ENCODE peak calls at places on chromosomes 11 and 22, in eight cellular contexts. One of them, this sample, is unnamed.

GRCh38 chr11:71988050-71988449 is 10.7 kb upstream of the IL18BP start:
- DNase-seq in body of pancreas: no peak
- DNase-seq in lower leg skin: no peak
- DNase-seq in H1: no peak
- DNase-seq in stomach: no peak
- DNase-seq in spleen: no peak
- DNase-seq in tibial nerve: no peak
- DNase-seq in thyroid gland: peak; percentile 6
- DNase-seq in this sample: no peak

GRCh38 chr11:46696212-46696558 is 4.2 kb downstream of the ARHGAP1 start:
- DNase-seq in stomach: no peak
- DNase-seq in spleen: no peak
- DNase-seq in lower leg skin: no peak
- DNase-seq in tibial nerve: no peak
- DNase-seq in body of pancreas: no peak
- DNase-seq in thyroid gland: no peak
- DNase-seq in H1: no peak
- DNase-seq in this sample: no peak

GRCh38 chr11:46697303-46697702 is 3.1 kb downstream of the ARHGAP1 start:
- DNase-seq in tibial nerve: no peak
- DNase-seq in lower leg skin: no peak
- DNase-seq in H1: no peak
- DNase-seq in stomach: no peak
- DNase-seq in spleen: no peak
- DNase-seq in body of pancreas: no peak
- DNase-seq in thyroid gland: no peak
- DNase-seq in this sample: no peak

GRCh38 chr22:37162221-37163095 is 12.7 kb upstream of the IL2RB start:
- DNase-seq in H1: no peak
- DNase-seq in stomach: no peak
- DNase-seq in body of pancreas: no peak
- DNase-seq in tibial nerve: no peak
- DNase-seq in spleen: peak; percentile 82
- DNase-seq in lower leg skin: no peak
- DNase-seq in thyroid gland: no peak
- DNase-seq in this sample: peak; percentile 83

GRCh38 chr22:39967103-39967829 is 7.1 kb downstream of the TMA7B start:
- DNase-seq in body of pancreas: no peak
- DNase-seq in stomach: no peak
- DNase-seq in spleen: no peak
- DNase-seq in tibial nerve: no peak
- DNase-seq in thyroid gland: no peak
- DNase-seq in H1: no peak
- DNase-seq in lower leg skin: no peak
- DNase-seq in this sample: no peak

GRCh38 chr11:67290801-67291200 is 1.7 kb downstream of the ANKRD13D start:
- DNase-seq in tibial nerve: no peak
- DNase-seq in body of pancreas: no peak
- DNase-seq in thyroid gland: no peak
- DNase-seq in H1: no peak
- DNase-seq in lower leg skin: no peak
- DNase-seq in stomach: no peak
- DNase-seq in spleen: peak; percentile 77
- DNase-seq in this sample: no peak

GRCh38 chr11:33531743-33532181 is 168.9 kb downstream of the C11orf91 start:
- DNase-seq in thyroid gland: no peak
- DNase-seq in tibial nerve: no peak
- DNase-seq in lower leg skin: no peak
- DNase-seq in H1: no peak
- DNase-seq in spleen: no peak
- DNase-seq in body of pancreas: no peak
- DNase-seq in stomach: no peak
- DNase-seq in this sample: no peak

GRCh38 chr11:75639752-75640151 is 29.1 kb downstream of the MAP6 start:
- DNase-seq in tibial nerve: peak; percentile 52
- DNase-seq in lower leg skin: peak; percentile 60
- DNase-seq in thyroid gland: peak; percentile 96
- DNase-seq in spleen: peak; percentile 83
- DNase-seq in stomach: peak; percentile 66
- DNase-seq in H1: no peak
- DNase-seq in body of pancreas: peak; percentile 54
- DNase-seq in this sample: no peak

GRCh38 chr11:121754603-121755002 is 301.8 kb upstream of the SORL1-AS1 start:
- DNase-seq in spleen: no peak
- DNase-seq in H1: no peak
- DNase-seq in body of pancreas: no peak
- DNase-seq in tibial nerve: peak; percentile 76
- DNase-seq in stomach: no peak
- DNase-seq in lower leg skin: peak; percentile 33
- DNase-seq in thyroid gland: peak; percentile 30
- DNase-seq in this sample: no peak

GRCh38 chr11:88779551-88779950 is 286.2 kb downstream of the GRM5 start:
- DNase-seq in stomach: no peak
- DNase-seq in thyroid gland: no peak
- DNase-seq in spleen: no peak
- DNase-seq in body of pancreas: no peak
- DNase-seq in lower leg skin: no peak
- DNase-seq in tibial nerve: no peak
- DNase-seq in H1: no peak
- DNase-seq in this sample: no peak

GRCh38 chr22:20146777-20147176 is 4.1 kb downstream of the CCDC188 start:
- DNase-seq in spleen: no peak
- DNase-seq in tibial nerve: no peak
- DNase-seq in thyroid gland: no peak
- DNase-seq in H1: no peak
- DNase-seq in stomach: no peak
- DNase-seq in lower leg skin: no peak
- DNase-seq in body of pancreas: no peak
- DNase-seq in this sample: peak; percentile 56

GRCh38 chr11:130189492-130190210 is 30.1 kb downstream of the ST14 start:
- DNase-seq in spleen: no peak
- DNase-seq in stomach: no peak
- DNase-seq in H1: no peak
- DNase-seq in tibial nerve: no peak
- DNase-seq in body of pancreas: no peak
- DNase-seq in lower leg skin: no peak
- DNase-seq in thyroid gland: no peak
- DNase-seq in this sample: no peak
- TF ChIP-seq POLR2A in spleen: no peak
- TF ChIP-seq POLR2A in stomach: no peak
- TF ChIP-seq POLR2A in H1: no peak
- TF ChIP-seq POLR2A in tibial nerve: no peak
- TF ChIP-seq POLR2A in body of pancreas: no peak
- TF ChIP-seq POLR2A in lower leg skin: no peak
- TF ChIP-seq POLR2A in thyroid gland: no peak
- TF ChIP-seq POLR2A in this sample: no peak

GRCh38 chr11:130163346-130164220 is 4.0 kb downstream of the ST14 start:
- DNase-seq in body of pancreas: peak; percentile 66
- DNase-seq in thyroid gland: peak; percentile 70
- DNase-seq in stomach: peak; percentile 80
- DNase-seq in spleen: no peak
- DNase-seq in lower leg skin: peak; percentile 50
- DNase-seq in H1: no peak
- DNase-seq in tibial nerve: no peak
- DNase-seq in this sample: no peak
- TF ChIP-seq POLR2A in body of pancreas: no peak
- TF ChIP-seq POLR2A in thyroid gland: no peak
- TF ChIP-seq POLR2A in stomach: no peak
- TF ChIP-seq POLR2A in spleen: no peak
- TF ChIP-seq POLR2A in lower leg skin: no peak
- TF ChIP-seq POLR2A in H1: no peak
- TF ChIP-seq POLR2A in tibial nerve: no peak
- TF ChIP-seq POLR2A in this sample: no peak

GRCh38 chr22:38872172-38872830 is at the start of gene CBX6:
- DNase-seq in thyroid gland: peak; percentile 95
- DNase-seq in H1: peak; percentile 98
- DNase-seq in tibial nerve: peak; percentile 94
- DNase-seq in stomach: peak; percentile 97
- DNase-seq in lower leg skin: peak; percentile 89
- DNase-seq in body of pancreas: peak; percentile 97
- DNase-seq in spleen: peak; percentile 98
- DNase-seq in this sample: peak; percentile 89

GRCh38 chr22:38874529-38875222 is 2.7 kb upstream of the CBX6 start:
- DNase-seq in tibial nerve: no peak
- DNase-seq in body of pancreas: no peak
- DNase-seq in stomach: peak; percentile 9
- DNase-seq in spleen: no peak
- DNase-seq in lower leg skin: no peak
- DNase-seq in H1: no peak
- DNase-seq in thyroid gland: no peak
- DNase-seq in this sample: no peak

GRCh38 chr22:38871360-38872171 is 450 bp downstream of the CBX6 start:
- DNase-seq in spleen: peak; percentile 85
- DNase-seq in H1: peak; percentile 59
- DNase-seq in thyroid gland: peak; percentile 37
- DNase-seq in tibial nerve: no peak
- DNase-seq in stomach: peak; percentile 25
- DNase-seq in lower leg skin: no peak
- DNase-seq in body of pancreas: no peak
- DNase-seq in this sample: no peak

GRCh38 chr22:38873469-38874411 is 1.7 kb upstream of the CBX6 start:
- DNase-seq in tibial nerve: no peak
- DNase-seq in H1: peak; percentile 40
- DNase-seq in body of pancreas: no peak
- DNase-seq in stomach: peak; percentile 25
- DNase-seq in lower leg skin: peak; percentile 12
- DNase-seq in spleen: no peak
- DNase-seq in thyroid gland: peak; percentile 79
- DNase-seq in this sample: no peak

DNA sequence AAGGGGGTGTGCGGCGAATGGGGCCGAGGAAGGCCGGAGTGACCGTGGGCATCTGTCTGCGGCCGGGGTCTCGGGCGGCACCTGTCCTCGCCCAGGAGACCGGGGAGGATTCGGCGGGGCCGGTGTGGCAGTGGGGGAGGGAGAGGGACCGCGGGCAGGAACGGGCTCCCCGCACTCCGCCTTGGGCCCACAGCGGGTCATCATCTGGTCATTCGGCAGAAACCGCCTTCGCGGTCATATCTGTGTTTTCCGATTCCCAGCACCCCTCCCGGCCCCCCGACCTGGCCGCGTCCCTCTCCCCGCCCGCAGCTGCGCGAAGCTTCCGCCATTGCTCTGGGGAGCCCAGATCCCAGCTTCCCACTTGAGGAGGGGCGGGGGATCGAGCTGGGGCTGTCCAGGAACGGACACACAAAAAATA is 824 bp upstream of the CBX6 start:
- DNase-seq in thyroid gland: peak; percentile 79
- DNase-seq in lower leg skin: peak; percentile 35
- DNase-seq in stomach: peak; percentile 51
- DNase-seq in H1: peak; percentile 79
- DNase-seq in spleen: peak; percentile 87
- DNase-seq in body of pancreas: peak; percentile 63
- DNase-seq in tibial nerve: no peak
- DNase-seq in this sample: no peak
- TF ChIP-seq POLR2A in thyroid gland: peak; percentile 38
- TF ChIP-seq POLR2A in lower leg skin: no peak
- TF ChIP-seq POLR2A in stomach: no peak
- TF ChIP-seq POLR2A in H1: peak; percentile 8
- TF ChIP-seq POLR2A in spleen: no peak
- TF ChIP-seq POLR2A in body of pancreas: peak; percentile 70
- TF ChIP-seq POLR2A in tibial nerve: no peak
- TF ChIP-seq POLR2A in this sample: no peak

DNA sequence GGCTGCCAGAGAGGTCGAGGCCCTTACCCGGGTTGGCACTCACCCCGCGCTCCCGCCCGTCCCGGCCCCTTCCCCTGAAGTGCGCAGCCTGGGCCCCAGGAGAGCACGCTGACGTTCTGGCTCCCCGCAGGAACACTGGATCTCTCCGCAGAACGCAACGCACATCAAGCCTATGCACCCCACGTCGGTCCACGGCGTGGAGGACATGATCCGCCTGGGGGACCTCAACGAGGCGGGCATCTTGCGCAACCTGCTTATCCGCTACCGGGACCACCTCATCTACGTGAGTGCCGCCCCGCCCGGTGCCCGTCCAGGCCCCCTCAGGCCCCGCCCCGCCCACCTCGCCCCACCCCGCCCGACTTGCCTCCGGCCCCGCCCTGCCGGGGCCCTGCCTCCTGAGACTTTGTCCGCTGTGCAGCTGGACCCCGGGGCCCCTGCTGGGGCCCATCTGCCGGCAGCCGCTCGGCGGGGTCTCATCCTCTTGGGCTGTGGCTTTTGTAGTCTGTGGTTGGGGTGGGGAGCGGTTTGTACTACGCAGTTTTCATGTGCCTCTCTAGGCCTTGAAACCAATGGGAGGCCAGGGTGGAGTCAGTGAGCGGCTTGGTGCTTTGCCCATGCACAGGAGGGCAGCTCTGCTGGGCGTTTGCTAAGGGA is 19.7 kb downstream of the MYO7A start:
- DNase-seq in lower leg skin: no peak
- DNase-seq in thyroid gland: peak; percentile 36
- DNase-seq in body of pancreas: no peak
- DNase-seq in tibial nerve: no peak
- DNase-seq in stomach: peak; percentile 44
- DNase-seq in H1: peak; percentile 79
- DNase-seq in spleen: no peak
- DNase-seq in this sample: peak; percentile 43
- TF ChIP-seq POLR2A in lower leg skin: no peak
- TF ChIP-seq POLR2A in thyroid gland: no peak
- TF ChIP-seq POLR2A in body of pancreas: no peak
- TF ChIP-seq POLR2A in tibial nerve: no peak
- TF ChIP-seq POLR2A in stomach: no peak
- TF ChIP-seq POLR2A in H1: no peak
- TF ChIP-seq POLR2A in spleen: no peak
- TF ChIP-seq POLR2A in this sample: no peak

GRCh38 chr11:5690736-5691135 is 1.1 kb downstream of the TRIM22 start:
- DNase-seq in tibial nerve: peak; percentile 25
- DNase-seq in thyroid gland: no peak
- DNase-seq in H1: no peak
- DNase-seq in stomach: no peak
- DNase-seq in body of pancreas: no peak
- DNase-seq in spleen: no peak
- DNase-seq in lower leg skin: no peak
- DNase-seq in this sample: no peak
- TF ChIP-seq POLR2A in tibial nerve: peak; percentile 11
- TF ChIP-seq POLR2A in thyroid gland: no peak
- TF ChIP-seq POLR2A in H1: no peak
- TF ChIP-seq POLR2A in stomach: no peak
- TF ChIP-seq POLR2A in body of pancreas: no peak
- TF ChIP-seq POLR2A in spleen: no peak
- TF ChIP-seq POLR2A in lower leg skin: no peak
- TF ChIP-seq POLR2A in this sample: no peak

DNA sequence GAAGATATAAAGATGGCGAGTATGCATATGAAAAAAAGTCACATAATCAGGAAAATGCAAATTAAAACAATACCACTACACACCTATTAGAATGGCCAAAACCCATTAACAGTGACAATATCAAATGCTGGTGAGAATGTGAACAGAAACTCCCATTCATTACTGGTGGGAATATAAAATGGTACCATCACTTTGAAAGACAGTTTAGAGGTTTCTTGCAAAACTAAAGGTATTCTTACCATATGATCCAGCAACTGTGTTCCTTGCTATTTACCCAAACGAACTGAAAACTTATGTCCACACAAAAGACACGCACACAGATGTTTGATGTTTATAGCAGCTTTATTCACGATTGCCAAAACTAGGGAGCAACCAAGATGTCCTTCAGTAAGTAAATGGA is 7.4 kb downstream of the PICALM start:
- DNase-seq in H1: no peak
- DNase-seq in thyroid gland: no peak
- DNase-seq in stomach: no peak
- DNase-seq in spleen: no peak
- DNase-seq in body of pancreas: no peak
- DNase-seq in tibial nerve: no peak
- DNase-seq in lower leg skin: no peak
- DNase-seq in this sample: no peak
- TF ChIP-seq POLR2A in H1: no peak
- TF ChIP-seq POLR2A in thyroid gland: no peak
- TF ChIP-seq POLR2A in stomach: no peak
- TF ChIP-seq POLR2A in spleen: no peak
- TF ChIP-seq POLR2A in body of pancreas: no peak
- TF ChIP-seq POLR2A in tibial nerve: no peak
- TF ChIP-seq POLR2A in lower leg skin: no peak
- TF ChIP-seq POLR2A in this sample: no peak

GRCh38 chr11:1460396-1460795 is 26.2 kb downstream of the MOB2 start:
- DNase-seq in tibial nerve: peak; percentile 22
- DNase-seq in lower leg skin: no peak
- DNase-seq in body of pancreas: no peak
- DNase-seq in spleen: no peak
- DNase-seq in thyroid gland: peak; percentile 92
- DNase-seq in H1: no peak
- DNase-seq in stomach: peak; percentile 48
- DNase-seq in this sample: no peak
- TF ChIP-seq POLR2A in tibial nerve: no peak
- TF ChIP-seq POLR2A in lower leg skin: no peak
- TF ChIP-seq POLR2A in body of pancreas: no peak
- TF ChIP-seq POLR2A in spleen: no peak
- TF ChIP-seq POLR2A in thyroid gland: no peak
- TF ChIP-seq POLR2A in H1: no peak
- TF ChIP-seq POLR2A in stomach: no peak
- TF ChIP-seq POLR2A in this sample: no peak

This sample was measured in GM12892.